ENCODE peak calls at places on chromosomes 13 and 19, in eight cellular contexts. G, E, S, O, Q, J, K and Y are unnamed samples.
A peak's percentile ranks its signal among the peaks of the same experiment; 100 is the strongest.

GRCh38 chr19:32595491-32595890 is 14.5 kb downstream of the PDCD5 start:
- DNase-seq in S (no peak), G (no peak), E (no peak), Q (no peak), K (no peak), J (no peak), O (no peak), Y (no peak)

GRCh38 chr19:42280761-42281174 is 11.7 kb downstream of the CIC start:
- DNase-seq in O (no peak), Q (no peak), G (no peak), E (peak; percentile 17), J (peak; percentile 91), K (no peak), S (no peak), Y (no peak)

GRCh38 chr13:41459754-41460111 is 2.4 kb downstream of the RGCC start:
- DNase-seq in J (no peak), O (no peak), E (no peak), G (no peak), S (no peak), Q (no peak), K (no peak), Y (no peak)

GRCh38 chr13:32255744-32256120 is 59.4 kb downstream of the ZAR1L start:
- DNase-seq in Q (no peak), J (no peak), E (peak; percentile 76), K (no peak), G (no peak), S (no peak), O (no peak), Y (no peak)

GRCh38 chr13:40485611-40486517 is 180.6 kb downstream of the FOXO1 start:
- DNase-seq in O (no peak), Q (no peak), S (peak; percentile 45), G (no peak), J (no peak), E (no peak), K (no peak), Y (peak; percentile 8)

GRCh38 chr13:72141845-72142470 is 275.0 kb upstream of the DACH1 start:
- DNase-seq in E (no peak), J (peak; percentile 1), O (no peak), K (no peak), S (no peak), Q (no peak), G (no peak), Y (no peak)

GRCh38 chr13:75430618-75431209 is 51.3 kb downstream of the TBC1D4 start:
- DNase-seq in O (no peak), E (no peak), J (no peak), G (no peak), Q (no peak), K (no peak), S (no peak), Y (no peak)

GRCh38 chr13:43304945-43305344 is 281.6 kb downstream of the DNAJC15 start:
- DNase-seq in S (no peak), J (no peak), Q (no peak), K (no peak), E (no peak), O (no peak), G (no peak), Y (no peak)

GRCh38 chr19:17528610-17529009 is 17.2 kb downstream of the PGLS start:
- DNase-seq in E (no peak), K (no peak), G (no peak), J (no peak), S (no peak), Q (no peak), O (no peak), Y (no peak)

GRCh38 chr19:40716031-40716654 is 543 bp downstream of the COQ8B start:
- DNase-seq in G (no peak), K (no peak), J (no peak), O (peak; percentile 97), Q (no peak), S (peak; percentile 66), E (peak; percentile 95), Y (no peak)

GRCh38 chr13:21852043-21852442 is 181.2 kb downstream of the FGF9 start:
- DNase-seq in K (no peak), Q (no peak), E (peak; percentile 9), O (no peak), S (no peak), G (no peak), J (no peak), Y (no peak)